ENCODE peak calls at places on chromosomes 12 and 14, in seven cellular contexts. P, S, N, A, E, G and J are unnamed samples.

GRCh38 chr12:19779393-19780056 is 340.2 kb downstream of the AEBP2 start:
- DNase-seq in E (peak; percentile 47), G (no peak), N (peak; percentile 82), A (no peak), S (no peak), P (peak; percentile 46), J (no peak)

GRCh38 chr12:92167075-92167474 is 21.4 kb upstream of the BTG1 start:
- DNase-seq in S (no peak), N (no peak), A (no peak), E (no peak), G (no peak), P (no peak), J (no peak)

GRCh38 chr12:67430708-67431335 is 161.7 kb downstream of the CAND1 start:
- DNase-seq in P (peak; percentile 77), G (peak; percentile 90), N (no peak), A (no peak), S (peak; percentile 65), E (peak; percentile 20), J (no peak)

GRCh38 chr12:127147724-127148123 is 1119.2 kb upstream of the TMEM132C start:
- DNase-seq in E (no peak), S (no peak), A (no peak), P (no peak), G (no peak), N (no peak), J (peak; percentile 15)

GRCh38 chr14:90381011-90381790 is 15.6 kb upstream of the CALM1 start:
- DNase-seq in A (no peak), P (peak; percentile 26), G (peak; percentile 87), E (no peak), S (peak; percentile 52), N (no peak), J (no peak)

GRCh38 chr14:103854822-103855733 is 7.7 kb upstream of the PPP1R13B start:
- DNase-seq in N (peak; percentile 83), P (peak; percentile 71), S (peak; percentile 50), A (no peak), E (peak; percentile 75), G (no peak), J (no peak)

GRCh38 chr14:95496690-95497241 is 19.7 kb downstream of the SYNE3 start:
- DNase-seq in S (no peak), P (no peak), E (no peak), G (no peak), A (peak; percentile 67), N (no peak), J (no peak)

GRCh38 chr12:108833757-108834472 is 23.5 kb downstream of the SSH1 start:
- DNase-seq in P (peak; percentile 86), S (no peak), E (no peak), G (peak; percentile 90), A (peak; percentile 83), N (no peak), J (no peak)

GRCh38 chr14:69904246-69904645 is 25.0 kb downstream of the SMOC1 start:
- DNase-seq in N (no peak), G (no peak), A (no peak), P (no peak), S (no peak), E (no peak), J (no peak)

GRCh38 chr14:54664961-54665360 is 98.0 kb downstream of the SAMD4A start:
- DNase-seq in N (no peak), P (no peak), A (no peak), E (no peak), G (no peak), S (no peak), J (no peak)

GRCh38 chr14:87489196-87489819 is 503.7 kb downstream of the GALC start:
- DNase-seq in N (no peak), E (no peak), S (no peak), G (no peak), P (no peak), A (peak; percentile 8), J (no peak)

GRCh38 chr12:2796187-2796663 is 1.5 kb downstream of the FKBP4 start:
- DNase-seq in N (no peak), S (no peak), G (no peak), P (no peak), A (no peak), E (no peak), J (no peak)

GRCh38 chr14:89792489-89793366 is 161.8 kb downstream of the EFCAB11 start:
- DNase-seq in A (peak; percentile 81), P (peak; percentile 12), G (peak; percentile 69), N (no peak), E (no peak), S (peak; percentile 71), J (no peak)

GRCh38 chr14:81269100-81269978 is 48.6 kb upstream of the GTF2A1 start:
- DNase-seq in A (peak; percentile 68), G (no peak), E (no peak), N (no peak), S (peak; percentile 55), P (peak; percentile 48), J (no peak)

GRCh38 chr14:31936100-31936499 is 141.0 kb upstream of the ARHGAP5 start:
- DNase-seq in A (peak; percentile 15), E (no peak), G (no peak), N (no peak), P (no peak), S (no peak), J (no peak)

GRCh38 chr12:65561798-65562382 is 262.4 kb upstream of the HMGA2 start:
- DNase-seq in A (peak; percentile 93), P (no peak), S (no peak), G (no peak), N (no peak), E (no peak), J (no peak)

GRCh38 chr12:47053991-47054390 is 25.4 kb upstream of the PCED1B start:
- DNase-seq in G (no peak), P (no peak), A (no peak), E (no peak), S (no peak), N (no peak), J (no peak)

DNA sequence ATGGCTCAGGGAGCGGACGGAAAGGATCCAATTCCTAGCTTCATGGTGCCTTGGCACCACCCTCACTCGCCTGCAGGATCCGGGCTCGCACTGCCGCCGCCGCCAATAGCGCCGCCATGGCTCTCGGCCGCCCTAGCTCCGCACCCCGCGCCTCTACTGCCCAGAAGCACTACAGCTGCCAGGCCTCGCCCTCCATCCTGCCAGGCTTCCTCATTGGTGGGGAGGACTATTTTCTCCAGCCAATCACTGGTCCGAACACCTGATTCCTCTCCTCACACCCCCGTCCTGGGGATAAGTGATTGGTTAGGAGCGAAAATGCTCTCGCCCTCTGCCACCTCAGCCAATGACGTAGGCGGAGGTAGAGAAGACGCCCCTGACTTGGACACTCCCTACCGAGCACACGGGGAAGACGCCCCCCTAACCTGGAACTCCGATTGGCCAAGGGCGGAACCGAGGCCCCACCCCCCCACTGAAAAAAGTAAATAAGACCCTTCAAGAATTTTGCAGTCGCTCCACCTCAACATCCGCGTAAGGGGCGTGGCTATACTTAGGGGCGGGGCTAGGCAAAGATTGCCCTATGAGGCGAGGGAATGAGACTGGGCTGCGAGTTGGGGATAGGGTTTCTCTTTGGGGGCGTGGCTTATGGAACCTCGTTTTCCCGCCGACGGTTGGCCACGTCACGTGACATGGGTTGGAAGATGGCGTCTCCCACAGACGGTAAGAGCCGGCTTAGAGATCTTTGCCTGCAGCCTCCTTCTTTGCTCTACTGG is at the start of the genes ALDH6A1 and LIN52:
- DNase-seq in G (peak; percentile 100), A (peak; percentile 100), N (peak; percentile 100), P (peak; percentile 100), S (peak; percentile 100), E (peak; percentile 100), J (peak; percentile 100)
- TF ChIP-seq CTCF in G (no peak), A (no peak), N (peak; percentile 25), P (no peak), S (no peak), E (no peak), J (peak; percentile 25)

DNA sequence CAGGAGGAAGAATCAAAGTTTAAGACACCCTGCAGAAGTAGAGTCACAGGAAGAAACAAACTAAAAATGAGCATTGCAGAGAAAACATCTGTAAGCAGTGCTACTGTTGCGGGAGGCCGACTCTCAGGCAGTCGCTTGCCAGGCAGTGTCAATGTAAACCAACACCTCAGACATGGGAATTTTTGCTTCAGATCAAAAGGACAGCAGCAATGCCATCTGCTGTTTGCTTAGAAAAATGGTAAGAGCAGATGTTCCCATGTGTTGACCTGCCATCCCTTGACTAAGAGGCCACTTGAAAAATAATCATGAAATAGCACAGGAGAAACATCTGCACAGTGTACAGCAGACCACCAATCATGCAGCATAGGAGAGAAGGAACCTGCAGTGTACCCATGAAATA is 196.6 kb downstream of the SLC25A21 start:
- DNase-seq in E (no peak), G (no peak), S (no peak), P (no peak), N (no peak), A (peak; percentile 25), J (no peak)
- TF ChIP-seq CTCF in E (no peak), G (no peak), S (no peak), P (no peak), N (no peak), A (no peak), J (no peak)

DNA sequence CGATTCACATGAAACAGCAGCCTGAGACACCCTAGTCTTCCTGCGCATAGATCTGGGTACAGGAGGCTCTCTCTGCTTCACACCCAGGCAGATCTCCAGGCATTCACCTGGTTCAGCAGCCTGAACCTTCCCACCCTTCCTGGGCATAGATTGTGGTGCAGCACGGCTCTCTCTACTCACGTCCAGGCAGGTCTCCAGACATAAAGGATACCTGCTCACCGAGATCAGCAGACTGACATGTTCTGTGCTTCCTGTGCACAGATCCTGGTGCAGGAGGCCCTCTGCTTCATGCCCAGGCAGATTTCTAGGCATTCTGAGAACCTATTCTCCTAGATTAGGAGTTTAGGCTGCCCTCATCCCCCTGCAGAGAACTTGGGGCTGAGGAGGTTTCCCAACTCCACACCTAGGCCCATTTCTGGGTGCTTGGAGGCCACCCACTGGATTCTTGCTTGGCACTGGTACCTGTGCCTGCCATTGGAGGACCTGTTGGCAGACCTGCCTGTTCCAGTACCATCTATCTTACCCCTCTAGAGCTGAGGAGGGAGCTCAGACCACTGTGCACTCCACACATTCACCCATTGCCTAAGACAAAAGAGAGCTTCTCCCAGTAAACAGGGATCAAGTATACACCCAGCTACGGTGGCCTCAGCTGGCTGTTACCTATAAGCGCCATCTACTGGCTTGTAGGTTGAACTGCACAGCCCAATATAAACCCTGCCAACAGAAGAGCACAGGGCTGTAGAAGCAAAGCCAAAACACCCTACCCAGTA is 28.0 kb upstream of the GARIN6 start:
- DNase-seq in P (no peak), G (no peak), A (peak; percentile 4), S (no peak), E (peak; percentile 49), N (peak; percentile 77), J (no peak)
- TF ChIP-seq CTCF in P (no peak), G (no peak), A (peak; percentile 56), S (no peak), E (peak; percentile 72), N (peak; percentile 94), J (peak; percentile 41)

DNA sequence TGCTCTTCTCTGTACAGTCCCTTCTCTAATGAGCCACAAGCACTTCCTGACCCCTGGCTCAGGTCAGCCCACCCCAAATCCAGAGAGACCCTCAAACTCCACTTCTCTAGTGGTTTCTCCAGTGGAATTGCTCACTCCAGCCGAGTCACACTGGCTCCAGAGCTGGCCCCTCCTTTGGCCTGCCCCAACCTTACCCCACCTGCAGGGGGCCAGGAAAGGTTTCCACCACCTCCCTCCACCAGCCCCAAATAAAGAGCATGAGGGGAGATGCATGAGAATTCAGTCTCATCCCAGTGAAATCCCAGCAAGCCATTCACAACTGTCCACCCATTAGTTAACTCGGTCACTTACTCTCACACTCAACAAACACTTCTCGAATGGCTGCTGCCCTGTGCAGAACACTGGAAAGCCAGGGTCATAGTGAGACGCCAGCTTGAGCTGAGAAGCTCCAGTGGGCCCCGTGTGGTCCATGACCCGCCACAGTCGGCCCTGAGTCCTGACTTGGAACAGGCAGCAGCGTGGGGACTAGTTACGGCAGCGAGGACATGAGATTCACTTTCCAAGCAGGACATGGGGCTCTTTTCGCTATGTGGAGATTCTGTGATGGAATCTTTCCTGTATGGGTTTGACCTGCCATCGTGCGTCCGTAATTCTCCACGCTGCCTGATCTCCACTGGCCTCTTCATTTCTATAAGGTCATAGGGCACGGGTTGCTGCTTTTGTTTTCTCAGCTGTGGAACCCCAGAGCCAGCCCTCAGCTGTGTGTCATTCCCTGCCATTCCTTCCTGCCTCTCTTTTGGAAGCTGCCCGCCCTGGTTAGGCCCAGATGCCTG is 44.2 kb downstream of the SLC6A12 start:
- DNase-seq in A (no peak), E (no peak), G (no peak), P (no peak), N (no peak), S (no peak), J (no peak)
- TF ChIP-seq CTCF in A (peak; percentile 12), E (no peak), G (no peak), P (no peak), N (peak; percentile 43), S (no peak), J (no peak)